ENCODE peak calls at places on chromosome 12, in six cellular contexts. One of them, this sample, is unnamed.

GRCh38 chr12:3136641-3137267 is 59.6 kb downstream of the TSPAN9 start:
- ATAC-seq in foreskin keratinocyte: no peak
- ATAC-seq in heart right ventricle: no peak
- ATAC-seq in upper lobe of right lung: no peak
- ATAC-seq in CD8-positive, alpha-beta T cell: no peak
- ATAC-seq in DND-41: no peak
- ATAC-seq in this sample: no peak

GRCh38 chr12:113591480-113591971 is 119.9 kb upstream of the LHX5 start:
- ATAC-seq in foreskin keratinocyte: no peak
- ATAC-seq in heart right ventricle: no peak
- ATAC-seq in upper lobe of right lung: peak
- ATAC-seq in CD8-positive, alpha-beta T cell: no peak
- ATAC-seq in DND-41: no peak
- ATAC-seq in this sample: no peak

GRCh38 chr12:45148017-45148416 is 67.9 kb upstream of the ANO6 start:
- ATAC-seq in foreskin keratinocyte: no peak
- ATAC-seq in heart right ventricle: no peak
- ATAC-seq in upper lobe of right lung: no peak
- ATAC-seq in CD8-positive, alpha-beta T cell: no peak
- ATAC-seq in DND-41: no peak
- ATAC-seq in this sample: no peak

GRCh38 chr12:41697161-41697560 is 447.5 kb downstream of the GXYLT1 start:
- ATAC-seq in foreskin keratinocyte: no peak
- ATAC-seq in heart right ventricle: no peak
- ATAC-seq in upper lobe of right lung: peak
- ATAC-seq in CD8-positive, alpha-beta T cell: no peak
- ATAC-seq in DND-41: no peak
- ATAC-seq in this sample: no peak

GRCh38 chr12:19382111-19382526 is 57.2 kb upstream of the AEBP2 start:
- ATAC-seq in foreskin keratinocyte: peak
- ATAC-seq in heart right ventricle: peak
- ATAC-seq in upper lobe of right lung: no peak
- ATAC-seq in CD8-positive, alpha-beta T cell: peak
- ATAC-seq in DND-41: peak
- ATAC-seq in this sample: no peak

GRCh38 chr12:47188576-47189441 is 109.0 kb upstream of the AMIGO2 start:
- ATAC-seq in foreskin keratinocyte: no peak
- ATAC-seq in heart right ventricle: no peak
- ATAC-seq in upper lobe of right lung: peak
- ATAC-seq in CD8-positive, alpha-beta T cell: no peak
- ATAC-seq in DND-41: no peak
- ATAC-seq in this sample: no peak

GRCh38 chr12:10690906-10691305 is 17.1 kb upstream of the STYK1 start:
- ATAC-seq in foreskin keratinocyte: no peak
- ATAC-seq in heart right ventricle: no peak
- ATAC-seq in upper lobe of right lung: no peak
- ATAC-seq in CD8-positive, alpha-beta T cell: no peak
- ATAC-seq in DND-41: no peak
- ATAC-seq in this sample: no peak

GRCh38 chr12:126601184-126602170 is 1536.2 kb downstream of the AACS start:
- ATAC-seq in foreskin keratinocyte: no peak
- ATAC-seq in heart right ventricle: no peak
- ATAC-seq in upper lobe of right lung: no peak
- ATAC-seq in CD8-positive, alpha-beta T cell: no peak
- ATAC-seq in DND-41: no peak
- ATAC-seq in this sample: no peak

GRCh38 chr12:10612954-10613333 is 465 bp downstream of the MAGOHB start:
- ATAC-seq in foreskin keratinocyte: no peak
- ATAC-seq in heart right ventricle: no peak
- ATAC-seq in upper lobe of right lung: no peak
- ATAC-seq in CD8-positive, alpha-beta T cell: peak
- ATAC-seq in DND-41: peak
- ATAC-seq in this sample: no peak

GRCh38 chr12:116053479-116054195 is 223.9 kb downstream of the MED13L start:
- ATAC-seq in foreskin keratinocyte: peak
- ATAC-seq in heart right ventricle: peak
- ATAC-seq in upper lobe of right lung: peak
- ATAC-seq in CD8-positive, alpha-beta T cell: no peak
- ATAC-seq in DND-41: no peak
- ATAC-seq in this sample: peak

GRCh38 chr12:127445583-127445982 is 821.4 kb upstream of the TMEM132C start:
- ATAC-seq in foreskin keratinocyte: no peak
- ATAC-seq in heart right ventricle: no peak
- ATAC-seq in upper lobe of right lung: no peak
- ATAC-seq in CD8-positive, alpha-beta T cell: no peak
- ATAC-seq in DND-41: no peak
- ATAC-seq in this sample: no peak

GRCh38 chr12:111645433-111645832 is 40.3 kb downstream of the BRAP start:
- ATAC-seq in foreskin keratinocyte: no peak
- ATAC-seq in heart right ventricle: no peak
- ATAC-seq in upper lobe of right lung: peak
- ATAC-seq in CD8-positive, alpha-beta T cell: no peak
- ATAC-seq in DND-41: no peak
- ATAC-seq in this sample: no peak

GRCh38 chr12:91825999-91826398 is 319.6 kb downstream of the BTG1 start:
- ATAC-seq in foreskin keratinocyte: no peak
- ATAC-seq in heart right ventricle: no peak
- ATAC-seq in upper lobe of right lung: no peak
- ATAC-seq in CD8-positive, alpha-beta T cell: no peak
- ATAC-seq in DND-41: no peak
- ATAC-seq in this sample: no peak

GRCh38 chr12:6333566-6333965 is 8.3 kb downstream of the TNFRSF1A start:
- ATAC-seq in foreskin keratinocyte: peak
- ATAC-seq in heart right ventricle: no peak
- ATAC-seq in upper lobe of right lung: no peak
- ATAC-seq in CD8-positive, alpha-beta T cell: no peak
- ATAC-seq in DND-41: no peak
- ATAC-seq in this sample: no peak

This sample was measured in gastroesophageal sphincter.